ENCODE peak calls at places on chromosomes 5 and 9, in ten cellular contexts. J is HepG2, T is tibial nerve, C is ovary, I is transverse colon, R is K562, F is A549, K is stomach, M is H1, A is sigmoid colon. V is an unnamed sample.
A peak's percentile ranks its signal among the peaks of the same experiment; 100 is the strongest.

GRCh38 chr5:118611332-118611945 is 376.9 kb downstream of the DTWD2 start:
- DNase-seq in J (peak; percentile 10), T (no peak), C (no peak), I (peak; percentile 9), R (peak; percentile 17), F (peak; percentile 3), K (peak; percentile 35), M (peak; percentile 63), A (no peak), V (no peak)

GRCh38 chr9:17081814-17082213 is 53.0 kb upstream of the CNTLN start:
- DNase-seq in J (no peak), T (no peak), C (no peak), I (no peak), R (no peak), F (no peak), K (no peak), M (no peak), A (no peak), V (no peak)

GRCh38 chr9:6441269-6441668 is 28.3 kb downstream of the UHRF2 start:
- DNase-seq in J (no peak), T (no peak), C (no peak), I (no peak), R (no peak), F (no peak), K (no peak), M (no peak), A (no peak), V (no peak)

GRCh38 chr9:110081395-110081794 is 126.6 kb downstream of the C9orf152 start:
- DNase-seq in J (no peak), T (no peak), C (no peak), I (no peak), R (no peak), F (no peak), K (no peak), M (no peak), A (no peak), V (no peak)

GRCh38 chr9:114721491-114722362 is 39.7 kb upstream of the TEX48 start:
- DNase-seq in J (peak; percentile 99), T (no peak), C (no peak), I (no peak), R (no peak), F (peak; percentile 15), K (no peak), M (no peak), A (no peak), V (no peak)

GRCh38 chr9:98201102-98201501 is 8.7 kb upstream of the CORO2A start:
- DNase-seq in J (no peak), T (no peak), C (no peak), I (no peak), R (no peak), F (no peak), K (no peak), M (no peak), A (no peak), V (no peak)

GRCh38 chr9:120439147-120439546 is 140.8 kb downstream of the CDK5RAP2 start:
- DNase-seq in J (peak; percentile 17), T (no peak), C (no peak), I (no peak), R (peak; percentile 29), F (peak; percentile 38), K (no peak), M (peak; percentile 59), A (no peak), V (no peak)

GRCh38 chr9:96141666-96142065 is 160.3 kb downstream of the HSD17B3 start:
- DNase-seq in J (no peak), T (no peak), C (no peak), I (no peak), R (no peak), F (no peak), K (no peak), M (no peak), A (no peak), V (no peak)

GRCh38 chr5:141496038-141496437 is 7.2 kb downstream of the PCDHGC5 start:
- DNase-seq in J (no peak), T (no peak), C (no peak), I (no peak), R (no peak), F (no peak), K (no peak), M (no peak), A (peak; percentile 37), V (no peak)

GRCh38 chr5:141493500-141494422 is 4.9 kb downstream of the PCDHGC5 start:
- DNase-seq in J (no peak), T (no peak), C (no peak), I (no peak), R (no peak), F (no peak), K (no peak), M (no peak), A (peak; percentile 55), V (no peak)

GRCh38 chr5:141495456-141495811 is 6.6 kb downstream of the PCDHGC5 start:
- DNase-seq in J (no peak), T (no peak), C (no peak), I (no peak), R (no peak), F (no peak), K (no peak), M (no peak), A (peak; percentile 10), V (no peak)

GRCh38 chr5:141492168-141492885 is 3.4 kb downstream of the PCDHGC5 start:
- DNase-seq in J (no peak), T (no peak), C (no peak), I (no peak), R (no peak), F (no peak), K (no peak), M (no peak), A (peak; percentile 56), V (no peak)

GRCh38 chr5:141494761-141495455 is 6.0 kb downstream of the PCDHGC5 start:
- DNase-seq in J (no peak), T (no peak), C (peak; percentile 50), I (no peak), R (no peak), F (no peak), K (no peak), M (no peak), A (peak; percentile 57), V (no peak)
- H3K4me3 ChIP-seq in J (no peak overlapping the region), T (no peak overlapping the region), C (no peak overlapping the region), I (no peak overlapping the region), R (no peak overlapping the region), F (no peak overlapping the region), K (no peak overlapping the region), M (peak overlapping the region; percentile 27), A (no peak overlapping the region), V (no peak overlapping the region)

DNA sequence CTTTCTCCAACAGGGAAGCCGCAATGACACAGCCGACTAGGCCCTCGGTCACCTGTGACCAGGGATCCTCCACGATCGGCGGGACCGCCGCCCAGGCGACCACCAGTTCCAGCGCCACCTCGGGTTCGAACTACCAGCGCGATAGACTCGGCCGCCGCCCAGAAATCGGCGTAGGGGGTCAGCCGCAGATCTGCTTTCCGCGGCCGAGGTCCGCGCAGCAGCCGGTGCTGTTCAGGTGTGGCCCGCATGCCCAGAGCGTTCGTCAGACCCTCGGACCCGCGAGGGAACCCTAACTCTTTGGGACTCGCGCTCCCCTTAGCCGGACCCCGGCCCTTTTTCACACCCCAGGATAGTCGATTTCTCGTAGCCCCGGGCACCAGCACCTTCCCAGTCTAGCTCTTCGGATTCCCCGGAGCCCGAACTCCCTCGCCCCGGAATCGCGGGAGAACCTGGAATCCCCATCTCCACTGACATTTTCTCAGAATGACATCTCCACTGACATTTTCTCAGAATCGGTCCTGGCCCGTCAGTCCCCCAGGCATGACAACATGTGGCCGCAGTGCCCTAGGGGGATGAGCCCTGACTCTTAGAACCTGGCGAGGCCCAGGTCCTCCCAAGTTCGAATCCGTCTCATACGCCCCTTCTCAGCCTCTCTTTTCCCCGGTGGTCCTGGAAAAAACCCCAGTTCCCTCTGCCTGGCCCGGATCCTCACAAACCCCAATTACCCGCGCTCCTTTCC is 428 bp downstream of the C5orf52 start:
- DNase-seq in J (no peak), T (no peak), C (no peak), I (no peak), R (no peak), F (no peak), K (no peak), M (no peak), A (no peak), V (no peak)
- H3K27ac ChIP-seq in J (no peak overlapping the region), T (no peak overlapping the region), C (no peak overlapping the region), I (peak overlapping the region; percentile 85), R (no peak overlapping the region), F (no peak overlapping the region), K (no peak overlapping the region), M (no peak overlapping the region), A (peak overlapping the region; percentile 37), V (no peak overlapping the region)

GRCh38 chr5:56072863-56073777 is 78.4 kb upstream of the IL6ST start:
- DNase-seq in J (no peak), T (no peak), C (no peak), I (no peak), R (no peak), F (no peak), K (no peak), M (no peak), A (no peak), V (no peak)
- TF ChIP-seq EP300 in J (no peak), T (no peak), C (no peak), I (no peak), R (no peak), F (no peak), K (no peak), M (no peak), A (no peak), V (no peak)

GRCh38 chr9:94018628-94019027 is 63.5 kb upstream of the BARX1 start:
- DNase-seq in J (no peak), T (no peak), C (no peak), I (no peak), R (no peak), F (no peak), K (no peak), M (no peak), A (no peak), V (no peak)

GRCh38 chr9:94014066-94014654 is 59.0 kb upstream of the BARX1 start:
- DNase-seq in J (peak; percentile 41), T (no peak), C (no peak), I (no peak), R (peak; percentile 46), F (peak; percentile 31), K (no peak), M (no peak), A (no peak), V (no peak)

GRCh38 chr9:94016744-94017143 is 61.6 kb upstream of the BARX1 start:
- DNase-seq in J (no peak), T (no peak), C (no peak), I (peak; percentile 10), R (no peak), F (no peak), K (no peak), M (no peak), A (no peak), V (no peak)

GRCh38 chr9:94014845-94015244 is 59.7 kb upstream of the BARX1 start:
- DNase-seq in J (no peak), T (no peak), C (no peak), I (no peak), R (no peak), F (no peak), K (no peak), M (no peak), A (no peak), V (no peak)

DNA sequence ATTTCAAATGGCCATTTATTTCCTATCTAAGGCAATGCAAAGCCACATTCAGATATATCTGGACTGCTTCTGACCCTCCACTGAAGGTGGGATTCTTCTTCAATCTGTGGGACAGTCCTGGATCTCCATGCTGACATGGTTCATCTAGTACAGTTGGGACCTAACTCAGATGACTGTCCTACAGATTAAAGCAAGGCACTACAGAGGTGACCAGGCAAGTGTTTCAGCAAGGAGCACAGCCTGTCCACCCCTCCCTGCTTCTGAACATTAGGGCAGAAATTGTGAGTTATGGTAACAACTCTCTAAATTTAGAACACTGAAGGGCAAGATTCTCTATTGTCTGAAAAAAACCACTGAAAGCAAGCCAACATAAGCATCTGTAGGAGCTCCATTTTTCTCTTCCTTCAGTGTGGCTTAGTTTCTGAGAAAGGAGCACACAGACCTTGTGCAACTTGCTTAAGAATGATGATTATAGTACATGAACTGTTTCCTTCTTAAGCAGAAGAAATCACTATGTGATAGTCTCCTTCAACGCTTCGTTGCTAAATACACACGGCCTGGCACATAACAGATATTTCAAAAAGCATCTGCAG is 62.9 kb upstream of the BARX1 start:
- DNase-seq in J (no peak), T (no peak), C (no peak), I (no peak), R (no peak), F (no peak), K (no peak), M (no peak), A (no peak), V (no peak)
- H3K4me3 ChIP-seq in J (no peak overlapping the region), T (no peak overlapping the region), C (no peak overlapping the region), I (no peak overlapping the region), R (no peak overlapping the region), F (no peak overlapping the region), K (no peak overlapping the region), M (no peak overlapping the region), A (no peak overlapping the region), V (no peak overlapping the region)